ENCODE peak calls at places on chromosomes 4 and X, in ten cellular contexts. Y, T, B, Z, M, P, V, R, G and C are unnamed samples.
A peak's percentile ranks its signal among the peaks of the same experiment; 100 is the strongest.

GRCh38 chrX:35858916-35859315 is 60.6 kb upstream of the CFAP47 start:
- DNase-seq in Y (no peak), T (no peak), B (no peak), Z (no peak), M (no peak), P (no peak), V (no peak), R (no peak), G (no peak), C (no peak)

GRCh38 chr4:119788334-119789266 is 160.0 kb upstream of the PDE5A start:
- DNase-seq in Y (no peak), T (no peak), B (no peak), Z (no peak), M (no peak), P (no peak), V (no peak), R (no peak), G (no peak), C (no peak)

GRCh38 chrX:20680998-20681397 is 414.3 kb upstream of the RPS6KA3 start:
- DNase-seq in Y (no peak), T (no peak), B (no peak), Z (no peak), M (no peak), P (no peak), V (no peak), R (no peak), G (peak; percentile 70), C (no peak)

GRCh38 chr4:101217353-101218031 is 129.8 kb downstream of the PPP3CA start:
- DNase-seq in Y (no peak), T (no peak), B (no peak), Z (no peak), M (no peak), P (no peak), V (no peak), R (no peak), G (peak; percentile 75), C (no peak)

GRCh38 chr4:10167201-10167600 is 50.6 kb upstream of the WDR1 start:
- DNase-seq in Y (no peak), T (no peak), B (no peak), Z (no peak), M (no peak), P (no peak), V (no peak), R (no peak), G (no peak), C (no peak)

GRCh38 chr4:165170819-165171218 is 36.5 kb upstream of the KLHL2 start:
- DNase-seq in Y (no peak), T (no peak), B (no peak), Z (no peak), M (no peak), P (no peak), V (no peak), R (no peak), G (no peak), C (no peak)

GRCh38 chr4:154622598-154622997 is 10.1 kb upstream of the FGG start:
- DNase-seq in Y (peak; percentile 52), T (no peak), B (no peak), Z (no peak), M (no peak), P (no peak), V (no peak), R (no peak), G (peak; percentile 64), C (no peak)

GRCh38 chrX:10233696-10234095 is 76.9 kb downstream of the CLCN4 start:
- DNase-seq in Y (no peak), T (no peak), B (no peak), Z (no peak), M (no peak), P (no peak), V (no peak), R (no peak), G (peak; percentile 33), C (no peak)

GRCh38 chr4:47213971-47214370 is 182.6 kb downstream of the GABRB1 start:
- DNase-seq in Y (peak; percentile 56), T (no peak), B (no peak), Z (no peak), M (no peak), P (no peak), V (no peak), R (no peak), G (peak; percentile 67), C (no peak)

GRCh38 chrX:13285693-13286092 is 34.2 kb downstream of the ATXN3L start:
- DNase-seq in Y (no peak), T (no peak), B (no peak), Z (no peak), M (no peak), P (no peak), V (no peak), R (peak; percentile 57), G (no peak), C (no peak)

GRCh38 chrX:13482764-13483552 is 86.4 kb upstream of the EGFL6 start:
- DNase-seq in Y (no peak), T (no peak), B (no peak), Z (no peak), M (no peak), P (no peak), V (no peak), R (no peak), G (peak; percentile 29), C (no peak)

GRCh38 chr4:16024009-16024408 is 59.8 kb downstream of the PROM1 start:
- DNase-seq in Y (no peak), T (no peak), B (no peak), Z (no peak), M (no peak), P (no peak), V (no peak), R (no peak), G (peak; percentile 67), C (no peak)

GRCh38 chrX:21802844-21803243 is 36.6 kb upstream of the MBTPS2 start:
- DNase-seq in Y (no peak), T (no peak), B (no peak), Z (no peak), M (no peak), P (no peak), V (no peak), R (no peak), G (no peak), C (no peak)

GRCh38 chr4:165378398-165378762 is 428 bp upstream of the CPE start:
- DNase-seq in Y (no peak), T (no peak), B (no peak), Z (no peak), M (no peak), P (no peak), V (no peak), R (no peak), G (no peak), C (no peak)

GRCh38 chrX:118360429-118361125 is 14.7 kb downstream of the WDR44 start:
- DNase-seq in Y (no peak), T (no peak), B (no peak), Z (no peak), M (no peak), P (no peak), V (no peak), R (no peak), G (peak; percentile 56), C (no peak)

GRCh38 chrX:49862093-49862492 is 17.2 kb upstream of the USP27X start:
- DNase-seq in Y (no peak), T (no peak), B (no peak), Z (no peak), M (no peak), P (no peak), V (no peak), R (no peak), G (no peak), C (no peak)
- H3K27me3 ChIP-seq in Y (no peaks in the 10 kb centered on the region), T (no peaks in the 10 kb centered on the region), B (no peaks in the 10 kb centered on the region), Z (no peaks in the 10 kb centered on the region), M (no peaks in the 10 kb centered on the region), P (no peaks in the 10 kb centered on the region), V (no peaks in the 10 kb centered on the region), R (no peaks in the 10 kb centered on the region), G (no peaks in the 10 kb centered on the region), C (no peaks in the 10 kb centered on the region)

GRCh38 chrX:57227691-57228090 is 58.8 kb upstream of the FAAH2 start:
- DNase-seq in Y (no peak), T (no peak), B (peak; percentile 23), Z (no peak), M (no peak), P (no peak), V (no peak), R (peak; percentile 80), G (no peak), C (no peak)
- H3K4me3 ChIP-seq in Y (no peak overlapping the region), T (no peak overlapping the region), B (no peak overlapping the region), Z (no peak overlapping the region), M (no peak overlapping the region), P (no peak overlapping the region), V (no peak overlapping the region), R (peak overlapping the region; percentile 12), G (no peak overlapping the region), C (no peak overlapping the region)

GRCh38 chrX:69319376-69319775 is 154.1 kb upstream of the PJA1 start:
- DNase-seq in Y (no peak), T (no peak), B (no peak), Z (no peak), M (no peak), P (peak; percentile 15), V (no peak), R (peak; percentile 42), G (no peak), C (no peak)

GRCh38 chrX:69318651-69319305 is 153.5 kb upstream of the PJA1 start:
- DNase-seq in Y (no peak), T (no peak), B (no peak), Z (no peak), M (no peak), P (peak; percentile 10), V (peak; percentile 2), R (peak; percentile 49), G (no peak), C (no peak)

GRCh38 chrX:69314436-69315348 is 149.4 kb upstream of the PJA1 start:
- DNase-seq in Y (no peak), T (no peak), B (no peak), Z (no peak), M (no peak), P (peak; percentile 21), V (no peak), R (peak; percentile 77), G (no peak), C (no peak)

GRCh38 chrX:69320116-69320515 is 154.9 kb upstream of the PJA1 start:
- DNase-seq in Y (no peak), T (no peak), B (no peak), Z (no peak), M (no peak), P (peak; percentile 15), V (no peak), R (peak; percentile 41), G (no peak), C (no peak)

DNA sequence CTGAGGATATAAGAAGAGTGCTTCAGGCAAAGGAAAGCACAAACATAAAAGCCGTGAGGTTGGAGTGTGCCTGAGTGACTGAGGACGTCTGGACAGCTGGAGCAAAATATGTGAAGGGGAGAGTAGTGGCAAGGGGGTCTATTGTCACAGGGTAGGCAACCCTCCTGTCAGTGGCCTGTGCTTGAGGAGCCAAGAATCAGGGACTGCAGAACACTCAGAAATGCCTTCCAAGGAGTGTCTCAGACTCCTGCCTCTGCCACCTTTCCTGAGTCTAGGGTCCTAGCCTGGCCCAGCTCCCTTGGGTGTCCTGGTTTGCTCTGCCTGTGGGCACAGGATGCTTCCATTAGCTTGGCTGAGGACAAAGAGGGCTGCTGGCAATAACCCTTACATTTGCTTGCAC is 152.5 kb upstream of the PJA1 start:
- DNase-seq in Y (no peak), T (no peak), B (no peak), Z (no peak), M (no peak), P (peak; percentile 5), V (no peak), R (peak; percentile 33), G (no peak), C (no peak)
- H3K27me3 ChIP-seq in Y (no peaks in the 10 kb centered on the region), T (no peaks in the 10 kb centered on the region), B (no peaks in the 10 kb centered on the region), Z (no peaks in the 10 kb centered on the region), M (no peaks in the 10 kb centered on the region), P (peaks cover 11% of the 10 kb centered on the region), V (peaks cover 43% of the 10 kb centered on the region), R (no peaks in the 10 kb centered on the region), G (no peaks in the 10 kb centered on the region), C (no peaks in the 10 kb centered on the region)

GRCh38 chr4:144645621-144646522 is at the start of gene HHIP:
- DNase-seq in Y (peak; percentile 64), T (peak; percentile 74), B (peak; percentile 47), Z (no peak), M (no peak), P (peak; percentile 31), V (peak; percentile 75), R (peak; percentile 83), G (peak; percentile 68), C (peak; percentile 55)
- H3K4me3 ChIP-seq in Y (peak within 1 kb of the TSS; percentile 46), T (peak within 1 kb of the TSS; percentile 55), B (no peak within 1 kb of the TSS), Z (no peak within 1 kb of the TSS), M (no peak within 1 kb of the TSS), P (peak within 1 kb of the TSS; percentile 51), V (peak within 1 kb of the TSS; percentile 59), R (peak within 1 kb of the TSS; percentile 70), G (peak within 1 kb of the TSS; percentile 71), C (peak within 1 kb of the TSS; percentile 47)